ENCODE peak calls at places on chromosomes 6 and 20, in seven cellular contexts. One of them, this sample, is unnamed.

GRCh38 chr6:5318617-5319016 is 57.3 kb downstream of the FARS2 start:
- DNase-seq in D721Med: no peak
- DNase-seq in cardiac muscle cell: no peak
- DNase-seq in IMR-90: no peak
- DNase-seq in heart left ventricle: no peak
- DNase-seq in GM12864: no peak
- DNase-seq in sigmoid colon: no peak
- DNase-seq in this sample: no peak

GRCh38 chr20:15475483-15475882 is 1097.8 kb downstream of the KIF16B start:
- DNase-seq in D721Med: no peak
- DNase-seq in cardiac muscle cell: no peak
- DNase-seq in IMR-90: no peak
- DNase-seq in heart left ventricle: peak
- DNase-seq in GM12864: no peak
- DNase-seq in sigmoid colon: no peak
- DNase-seq in this sample: peak

GRCh38 chr6:112308476-112308875 is 38.7 kb upstream of the RFPL4B start:
- DNase-seq in D721Med: no peak
- DNase-seq in cardiac muscle cell: peak
- DNase-seq in IMR-90: no peak
- DNase-seq in heart left ventricle: no peak
- DNase-seq in GM12864: no peak
- DNase-seq in sigmoid colon: no peak
- DNase-seq in this sample: no peak

GRCh38 chr20:63698739-63699465 is 2.5 kb downstream of the TNFRSF6B start:
- DNase-seq in D721Med: no peak
- DNase-seq in cardiac muscle cell: peak
- DNase-seq in IMR-90: peak
- DNase-seq in heart left ventricle: peak
- DNase-seq in GM12864: no peak
- DNase-seq in sigmoid colon: peak
- DNase-seq in this sample: no peak

GRCh38 chr6:13615802-13616140 is 636 bp downstream of the NOL7 start:
- DNase-seq in D721Med: no peak
- DNase-seq in cardiac muscle cell: peak
- DNase-seq in IMR-90: peak
- DNase-seq in heart left ventricle: peak
- DNase-seq in GM12864: no peak
- DNase-seq in sigmoid colon: peak
- DNase-seq in this sample: peak

GRCh38 chr20:57420571-57421257 is 29.5 kb downstream of the RBM38 start:
- DNase-seq in D721Med: no peak
- DNase-seq in cardiac muscle cell: no peak
- DNase-seq in IMR-90: no peak
- DNase-seq in heart left ventricle: no peak
- DNase-seq in GM12864: no peak
- DNase-seq in sigmoid colon: no peak
- DNase-seq in this sample: no peak

GRCh38 chr6:37516076-37516919 is 16.6 kb upstream of the CCDC167 start:
- DNase-seq in D721Med: no peak
- DNase-seq in cardiac muscle cell: no peak
- DNase-seq in IMR-90: no peak
- DNase-seq in heart left ventricle: peak
- DNase-seq in GM12864: no peak
- DNase-seq in sigmoid colon: peak
- DNase-seq in this sample: peak

GRCh38 chr6:36666726-36667591 is 11.6 kb upstream of the CDKN1A start:
- DNase-seq in D721Med: no peak
- DNase-seq in cardiac muscle cell: peak
- DNase-seq in IMR-90: peak
- DNase-seq in heart left ventricle: peak
- DNase-seq in GM12864: peak
- DNase-seq in sigmoid colon: peak
- DNase-seq in this sample: peak

GRCh38 chr6:134590449-134590848 is 272.5 kb upstream of the SGK1 start:
- DNase-seq in D721Med: no peak
- DNase-seq in cardiac muscle cell: peak
- DNase-seq in IMR-90: peak
- DNase-seq in heart left ventricle: no peak
- DNase-seq in GM12864: no peak
- DNase-seq in sigmoid colon: no peak
- DNase-seq in this sample: no peak

GRCh38 chr6:138094260-138094659 is 13.0 kb downstream of the PERP start:
- DNase-seq in D721Med: no peak
- DNase-seq in cardiac muscle cell: no peak
- DNase-seq in IMR-90: no peak
- DNase-seq in heart left ventricle: no peak
- DNase-seq in GM12864: no peak
- DNase-seq in sigmoid colon: no peak
- DNase-seq in this sample: no peak

GRCh38 chr20:52592567-52592966 is 379.6 kb upstream of the TSHZ2 start:
- DNase-seq in D721Med: no peak
- DNase-seq in cardiac muscle cell: no peak
- DNase-seq in IMR-90: no peak
- DNase-seq in heart left ventricle: no peak
- DNase-seq in GM12864: no peak
- DNase-seq in sigmoid colon: no peak
- DNase-seq in this sample: no peak

GRCh38 chr20:25402583-25402982 is 4.9 kb upstream of the GINS1 start:
- DNase-seq in D721Med: no peak
- DNase-seq in cardiac muscle cell: no peak
- DNase-seq in IMR-90: no peak
- DNase-seq in heart left ventricle: no peak
- DNase-seq in GM12864: no peak
- DNase-seq in sigmoid colon: no peak
- DNase-seq in this sample: no peak

GRCh38 chr6:54737247-54737646 is 109.3 kb upstream of the FAM83B start:
- DNase-seq in D721Med: no peak
- DNase-seq in cardiac muscle cell: no peak
- DNase-seq in IMR-90: no peak
- DNase-seq in heart left ventricle: no peak
- DNase-seq in GM12864: no peak
- DNase-seq in sigmoid colon: no peak
- DNase-seq in this sample: no peak

GRCh38 chr6:149716181-149716580 is 1.7 kb downstream of the LATS1 start:
- DNase-seq in D721Med: no peak
- DNase-seq in cardiac muscle cell: no peak
- DNase-seq in IMR-90: no peak
- DNase-seq in heart left ventricle: no peak
- DNase-seq in GM12864: no peak
- DNase-seq in sigmoid colon: no peak
- DNase-seq in this sample: peak

GRCh38 chr6:149716584-149716983 is 1.3 kb downstream of the LATS1 start:
- DNase-seq in D721Med: no peak
- DNase-seq in cardiac muscle cell: peak
- DNase-seq in IMR-90: peak
- DNase-seq in heart left ventricle: no peak
- DNase-seq in GM12864: no peak
- DNase-seq in sigmoid colon: no peak
- DNase-seq in this sample: no peak

GRCh38 chr6:149717255-149717587 is 680 bp downstream of the LATS1 start:
- DNase-seq in D721Med: no peak
- DNase-seq in cardiac muscle cell: no peak
- DNase-seq in IMR-90: no peak
- DNase-seq in heart left ventricle: no peak
- DNase-seq in GM12864: no peak
- DNase-seq in sigmoid colon: no peak
- DNase-seq in this sample: no peak

GRCh38 chr6:149719531-149719930 is 1.6 kb upstream of the LATS1 start:
- DNase-seq in D721Med: no peak
- DNase-seq in cardiac muscle cell: no peak
- DNase-seq in IMR-90: no peak
- DNase-seq in heart left ventricle: no peak
- DNase-seq in GM12864: no peak
- DNase-seq in sigmoid colon: no peak
- DNase-seq in this sample: no peak

DNA sequence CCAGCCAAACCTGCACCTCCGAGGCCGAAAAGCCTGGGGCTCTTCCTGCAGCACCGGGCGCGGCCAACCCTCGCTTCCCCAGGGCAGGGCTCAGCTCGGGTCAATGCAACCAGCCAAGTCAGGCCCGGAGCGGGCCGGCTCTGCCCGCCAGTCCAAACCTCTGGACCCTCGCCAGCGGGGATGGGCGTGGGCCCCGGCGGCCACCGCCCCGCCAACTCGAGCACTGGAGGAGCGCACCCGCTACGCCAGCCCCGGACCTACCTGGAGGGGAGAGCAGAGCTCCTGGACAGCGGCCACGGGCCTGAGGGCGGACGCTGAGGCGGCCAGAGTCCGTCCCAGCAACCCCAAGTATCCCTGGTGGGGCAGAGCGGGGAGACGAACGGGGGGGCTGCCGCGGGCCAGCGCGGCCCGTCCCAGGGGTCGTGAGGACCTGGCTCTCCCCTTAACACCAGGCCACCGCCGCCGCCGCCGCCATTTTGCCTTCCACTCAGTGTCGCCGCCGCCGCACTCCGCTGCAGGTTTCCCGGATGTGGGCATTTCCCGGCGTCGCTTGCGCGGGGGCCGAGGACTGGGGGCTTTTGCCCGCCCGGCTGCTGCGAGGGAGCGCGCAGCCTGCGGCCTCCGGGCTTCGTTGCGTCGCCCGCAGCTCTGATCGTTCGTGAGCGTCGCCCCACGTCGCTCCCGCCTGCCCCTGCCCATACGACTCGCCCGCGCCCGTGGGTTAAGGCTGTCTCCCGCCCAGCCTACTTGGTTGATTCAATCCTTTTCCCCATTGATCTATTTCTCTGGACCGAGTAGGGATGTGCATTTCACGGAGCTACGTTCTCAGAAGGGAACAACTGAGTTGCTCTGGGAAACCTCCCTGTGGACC is at the start of gene LATS1:
- DNase-seq in D721Med: peak
- DNase-seq in cardiac muscle cell: peak
- DNase-seq in IMR-90: peak
- DNase-seq in heart left ventricle: peak
- DNase-seq in GM12864: peak
- DNase-seq in sigmoid colon: peak
- DNase-seq in this sample: peak
- TF ChIP-seq CTCF in D721Med: no peak
- TF ChIP-seq CTCF in cardiac muscle cell: no peak
- TF ChIP-seq CTCF in IMR-90: no peak
- TF ChIP-seq CTCF in heart left ventricle: no peak
- TF ChIP-seq CTCF in GM12864: no peak
- TF ChIP-seq CTCF in sigmoid colon: no peak
- TF ChIP-seq CTCF in this sample: no peak

DNA sequence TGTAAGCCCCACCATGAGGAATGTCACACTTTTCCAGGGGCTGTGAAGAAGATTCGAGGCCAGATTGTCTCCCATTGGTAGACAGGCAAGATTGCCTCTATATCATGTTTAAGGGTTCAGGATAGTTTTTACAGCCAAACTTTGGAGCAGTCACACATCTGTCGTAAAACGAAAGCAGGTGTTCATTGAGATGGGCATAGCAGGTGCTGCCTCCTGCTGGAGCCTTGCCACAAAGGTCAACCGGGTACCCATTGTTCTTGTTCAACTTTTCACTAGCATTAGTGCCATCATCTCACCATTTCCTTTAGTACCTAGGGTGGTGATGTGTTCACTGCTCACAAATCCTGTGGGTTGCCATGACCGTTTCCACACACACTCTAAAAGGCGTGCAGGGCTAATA is 198.3 kb downstream of the HTR1B start:
- DNase-seq in D721Med: no peak
- DNase-seq in cardiac muscle cell: no peak
- DNase-seq in IMR-90: no peak
- DNase-seq in heart left ventricle: no peak
- DNase-seq in GM12864: no peak
- DNase-seq in sigmoid colon: no peak
- DNase-seq in this sample: no peak
- TF ChIP-seq CTCF in D721Med: no peak
- TF ChIP-seq CTCF in cardiac muscle cell: no peak
- TF ChIP-seq CTCF in IMR-90: no peak
- TF ChIP-seq CTCF in heart left ventricle: no peak
- TF ChIP-seq CTCF in GM12864: no peak
- TF ChIP-seq CTCF in sigmoid colon: no peak
- TF ChIP-seq CTCF in this sample: no peak

GRCh38 chr6:161836643-161837448 is 563.0 kb upstream of the AGPAT4 start:
- DNase-seq in D721Med: no peak
- DNase-seq in cardiac muscle cell: peak
- DNase-seq in IMR-90: no peak
- DNase-seq in heart left ventricle: no peak
- DNase-seq in GM12864: no peak
- DNase-seq in sigmoid colon: no peak
- DNase-seq in this sample: no peak
- TF ChIP-seq CTCF in D721Med: peak
- TF ChIP-seq CTCF in cardiac muscle cell: peak
- TF ChIP-seq CTCF in IMR-90: no peak
- TF ChIP-seq CTCF in heart left ventricle: no peak
- TF ChIP-seq CTCF in GM12864: no peak
- TF ChIP-seq CTCF in sigmoid colon: no peak
- TF ChIP-seq CTCF in this sample: peak

GRCh38 chr20:38726849-38727601 is 2.7 kb downstream of the SLC32A1 start:
- DNase-seq in D721Med: peak
- DNase-seq in cardiac muscle cell: peak
- DNase-seq in IMR-90: no peak
- DNase-seq in heart left ventricle: no peak
- DNase-seq in GM12864: no peak
- DNase-seq in sigmoid colon: no peak
- DNase-seq in this sample: no peak

GRCh38 chr20:38727602-38728236 is 3.4 kb downstream of the SLC32A1 start:
- DNase-seq in D721Med: no peak
- DNase-seq in cardiac muscle cell: no peak
- DNase-seq in IMR-90: no peak
- DNase-seq in heart left ventricle: no peak
- DNase-seq in GM12864: no peak
- DNase-seq in sigmoid colon: no peak
- DNase-seq in this sample: no peak

GRCh38 chr20:38725458-38725958 is 1.2 kb downstream of the SLC32A1 start:
- DNase-seq in D721Med: no peak
- DNase-seq in cardiac muscle cell: no peak
- DNase-seq in IMR-90: no peak
- DNase-seq in heart left ventricle: no peak
- DNase-seq in GM12864: no peak
- DNase-seq in sigmoid colon: no peak
- DNase-seq in this sample: no peak

GRCh38 chr20:38724603-38725457 is 544 bp downstream of the SLC32A1 start:
- DNase-seq in D721Med: peak
- DNase-seq in cardiac muscle cell: no peak
- DNase-seq in IMR-90: no peak
- DNase-seq in heart left ventricle: no peak
- DNase-seq in GM12864: no peak
- DNase-seq in sigmoid colon: no peak
- DNase-seq in this sample: no peak

GRCh38 chr20:38725959-38726848 is 1.9 kb downstream of the SLC32A1 start:
- DNase-seq in D721Med: peak
- DNase-seq in cardiac muscle cell: peak
- DNase-seq in IMR-90: peak
- DNase-seq in heart left ventricle: no peak
- DNase-seq in GM12864: no peak
- DNase-seq in sigmoid colon: no peak
- DNase-seq in this sample: peak
- TF ChIP-seq CTCF in D721Med: peak
- TF ChIP-seq CTCF in cardiac muscle cell: peak
- TF ChIP-seq CTCF in IMR-90: peak
- TF ChIP-seq CTCF in heart left ventricle: no peak
- TF ChIP-seq CTCF in GM12864: peak
- TF ChIP-seq CTCF in sigmoid colon: no peak
- TF ChIP-seq CTCF in this sample: no peak

GRCh38 chr6:81896561-81896960 is 144.1 kb upstream of the TENT5A start:
- DNase-seq in D721Med: no peak
- DNase-seq in cardiac muscle cell: no peak
- DNase-seq in IMR-90: peak
- DNase-seq in heart left ventricle: no peak
- DNase-seq in GM12864: no peak
- DNase-seq in sigmoid colon: no peak
- DNase-seq in this sample: no peak
- TF ChIP-seq CTCF in D721Med: no peak
- TF ChIP-seq CTCF in cardiac muscle cell: no peak
- TF ChIP-seq CTCF in IMR-90: no peak
- TF ChIP-seq CTCF in heart left ventricle: no peak
- TF ChIP-seq CTCF in GM12864: no peak
- TF ChIP-seq CTCF in sigmoid colon: no peak
- TF ChIP-seq CTCF in this sample: no peak